ENCODE peak calls at places on chromosomes 4 and X, in six cellular contexts. V, W, N, P, J and C are unnamed samples.

GRCh38 chr4:147786031-147786430 is 54.1 kb downstream of the ARHGAP10 start:
- DNase-seq in V (no peak), W (no peak), J (no peak), N (no peak), P (no peak), C (no peak)

GRCh38 chr4:683982-684571 is 4.9 kb downstream of the SLC49A3 start:
- DNase-seq in V (peak; percentile 57), N (no peak), P (peak; percentile 91), W (peak; percentile 89), J (peak; percentile 37), C (peak; percentile 62)

GRCh38 chrX:67295924-67296323 is 247.9 kb upstream of the AR start:
- DNase-seq in W (no peak), P (no peak), N (no peak), V (no peak), J (no peak), C (no peak)

GRCh38 chrX:101429934-101430333 is 21.9 kb downstream of the HNRNPH2 start:
- DNase-seq in N (no peak), P (no peak), V (peak; percentile 69), J (peak; percentile 20), W (no peak), C (peak; percentile 69)

GRCh38 chr4:74990276-74990675 is 57.4 kb downstream of the PARM1 start:
- DNase-seq in N (no peak), J (no peak), P (no peak), V (no peak), W (no peak), C (no peak)

GRCh38 chr4:172683016-172683415 is 485.6 kb upstream of the GALNT7 start:
- DNase-seq in J (peak; percentile 62), P (no peak), V (peak; percentile 4), N (no peak), W (no peak), C (peak; percentile 37)

GRCh38 chr4:83285022-83285387 is 407 bp upstream of the COQ2 start:
- DNase-seq in P (no peak), V (peak; percentile 29), J (peak; percentile 60), N (no peak), W (no peak), C (peak; percentile 76)

GRCh38 chr4:161256716-161257115 is 907.1 kb downstream of the FSTL5 start:
- DNase-seq in W (no peak), V (no peak), P (no peak), J (peak; percentile 2), N (no peak), C (peak; percentile 28)

GRCh38 chr4:122765702-122766352 is 33.3 kb downstream of the BBS12 start:
- DNase-seq in J (no peak), P (no peak), W (no peak), V (peak; percentile 91), N (no peak), C (peak; percentile 95)

GRCh38 chrX:47662144-47662657 is 3.2 kb upstream of the UXT start:
- DNase-seq in N (no peak), J (peak; percentile 87), V (peak; percentile 93), W (no peak), P (no peak), C (peak; percentile 96)

GRCh38 chr4:30191902-30192301 is 528.3 kb upstream of the PCDH7 start:
- DNase-seq in P (no peak), W (no peak), J (no peak), V (no peak), N (no peak), C (no peak)

GRCh38 chr4:4761128-4761991 is 98.1 kb upstream of the MSX1 start:
- DNase-seq in N (peak; percentile 46), P (peak; percentile 55), V (no peak), W (peak; percentile 79), J (no peak), C (peak; percentile 29)

GRCh38 chr4:165580379-165580905 is 201.6 kb downstream of the CPE start:
- DNase-seq in V (no peak), N (no peak), P (no peak), J (peak; percentile 46), W (no peak), C (peak; percentile 90)

GRCh38 chr4:109600431-109600830 is 40.4 kb downstream of the MCUB start:
- DNase-seq in W (no peak), P (no peak), J (no peak), V (no peak), N (no peak), C (no peak)
- H3K14ac ChIP-seq in W (no peak overlapping the region), P (no peak overlapping the region), J (no peak overlapping the region), V (no peak overlapping the region), N (no peak overlapping the region), C (no peak overlapping the region)

GRCh38 chrX:112967903-112968302 is 127.3 kb upstream of the AMOT start:
- DNase-seq in P (no peak), N (no peak), W (no peak), V (no peak), J (no peak), C (no peak)
- H3K27ac ChIP-seq in P (no peak overlapping the region), N (no peak overlapping the region), W (no peak overlapping the region), V (no peak overlapping the region), J (peak overlapping the region; percentile 87), C (no peak overlapping the region)

DNA sequence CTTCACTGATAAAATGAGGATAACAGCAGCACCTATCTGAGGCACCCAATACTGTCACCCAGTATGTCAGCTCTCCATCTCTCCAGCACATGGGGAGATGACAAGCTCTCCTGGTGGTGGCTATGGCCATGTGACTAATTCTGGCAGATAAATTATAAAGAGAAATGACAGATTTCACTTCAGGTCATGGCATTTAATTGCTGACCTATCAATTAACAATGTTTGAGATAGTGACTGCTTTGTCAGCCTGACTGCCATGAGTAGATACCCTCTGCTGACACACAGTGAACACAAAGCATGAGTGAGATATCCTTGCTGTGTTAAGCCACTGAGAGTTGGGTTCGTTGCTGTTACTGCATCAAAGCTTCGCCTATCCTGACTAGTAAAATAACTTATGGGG is 176.5 kb upstream of the TBC1D9 start:
- DNase-seq in V (no peak), W (no peak), P (no peak), N (no peak), J (no peak), C (no peak)
- H3K23ac ChIP-seq in V (no peak overlapping the region), W (no peak overlapping the region), P (no peak overlapping the region), N (no peak overlapping the region), J (no peak overlapping the region), C (no peak overlapping the region)

GRCh38 chr4:39341075-39341725 is 25.0 kb downstream of the RFC1 start:
- DNase-seq in W (no peak), P (no peak), V (no peak), N (no peak), J (no peak), C (no peak)

GRCh38 chr4:39346856-39347519 is 19.2 kb downstream of the RFC1 start:
- DNase-seq in V (no peak), P (no peak), N (peak; percentile 45), W (no peak), J (no peak), C (no peak)

GRCh38 chr4:39339968-39340367 is 26.2 kb downstream of the RFC1 start:
- DNase-seq in W (no peak), J (no peak), P (no peak), V (no peak), N (no peak), C (no peak)

GRCh38 chr4:39337841-39338240 is 28.3 kb downstream of the RFC1 start:
- DNase-seq in V (no peak), P (no peak), W (no peak), J (no peak), N (no peak), C (no peak)

GRCh38 chr4:39342731-39343130 is 23.4 kb downstream of the RFC1 start:
- DNase-seq in V (no peak), J (no peak), N (no peak), P (no peak), W (no peak), C (no peak)
- H3K14ac ChIP-seq in V (no peak overlapping the region), J (no peak overlapping the region), N (no peak overlapping the region), P (no peak overlapping the region), W (no peak overlapping the region), C (no peak overlapping the region)

DNA sequence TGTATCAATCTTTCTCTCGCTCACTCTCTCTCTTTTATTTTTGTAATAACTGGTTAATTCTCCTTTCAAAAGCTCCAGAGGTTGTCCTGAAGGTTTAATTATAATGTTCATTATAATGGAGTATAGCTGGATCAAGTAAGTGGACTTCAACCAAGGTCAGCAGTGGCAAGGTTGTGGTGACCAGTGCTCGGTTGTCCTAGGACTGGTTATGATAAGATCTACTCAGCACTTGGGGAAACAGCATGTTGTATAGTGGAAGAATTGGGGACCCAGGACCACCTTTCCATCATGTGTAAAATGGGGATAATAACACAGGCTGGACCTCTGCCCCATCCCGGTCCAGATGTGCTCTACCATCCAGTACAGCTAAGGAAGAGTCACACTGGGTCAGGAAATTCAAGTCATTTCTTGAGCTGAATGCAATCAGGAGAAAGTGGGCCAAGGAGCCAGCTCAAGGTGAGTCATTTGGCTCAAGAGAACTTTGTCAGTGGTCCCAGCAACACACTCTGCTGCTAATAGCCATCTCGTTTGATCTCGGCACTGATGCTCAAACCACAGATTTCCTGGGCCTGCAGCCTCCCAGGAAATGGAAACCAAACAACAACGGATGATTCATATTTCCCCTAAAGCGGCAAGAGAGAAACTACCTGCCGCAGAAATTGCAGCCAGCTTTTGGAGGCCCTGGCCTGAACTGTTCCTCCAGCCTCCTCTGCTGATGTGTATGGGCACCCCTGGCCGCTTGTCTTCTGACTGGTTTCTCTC is 123.6 kb upstream of the RBPJ start:
- DNase-seq in J (no peak), W (no peak), P (no peak), V (peak; percentile 97), N (no peak), C (peak; percentile 88)
- H3K27ac ChIP-seq in J (no peak overlapping the region), W (no peak overlapping the region), P (no peak overlapping the region), V (peak overlapping the region; percentile 31), N (no peak overlapping the region), C (peak overlapping the region; percentile 56)

DNA sequence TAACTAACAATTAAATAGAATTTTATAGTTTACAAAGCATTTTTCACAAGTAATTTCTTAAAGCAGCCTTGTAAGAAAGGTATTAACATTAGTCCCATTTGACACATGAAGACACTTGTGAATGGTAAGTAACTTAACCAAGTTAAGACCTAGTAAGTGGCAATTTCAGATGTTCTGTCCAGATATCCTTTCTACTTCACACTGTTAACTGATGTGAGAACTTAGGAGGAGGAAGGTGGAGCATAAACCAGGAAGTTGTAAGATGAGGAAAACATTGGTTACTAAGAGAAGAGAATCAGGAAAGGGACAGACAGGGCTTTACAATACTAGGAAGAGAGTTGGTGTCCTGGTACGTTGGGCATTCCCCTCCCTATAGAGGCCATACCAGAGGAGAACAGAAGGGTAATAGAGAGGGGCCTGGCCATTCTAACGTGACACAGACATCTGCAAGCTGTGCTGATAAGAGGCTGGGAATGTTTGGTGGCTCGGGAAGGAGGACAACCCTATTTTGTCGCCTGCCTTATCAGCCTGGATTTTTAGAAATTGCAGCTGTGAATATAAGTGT is 53.7 kb upstream of the HPRT1 start:
- DNase-seq in N (no peak), J (peak; percentile 17), V (no peak), P (no peak), W (no peak), C (peak; percentile 12)
- H3K23ac ChIP-seq in N (no peak overlapping the region), J (no peak overlapping the region), V (no peak overlapping the region), P (no peak overlapping the region), W (no peak overlapping the region), C (no peak overlapping the region)